ENCODE peak calls at places on chromosomes 2 and 18, in four cellular contexts. D is lower leg skin, E is fibroblast of mammary gland, K is foreskin fibroblast. R is an unnamed sample.

GRCh38 chr2:44480068-44480467 is 118.3 kb downstream of the CAMKMT start:
- DNase-seq in D (no peak), K (no peak), E (no peak), R (no peak)

GRCh38 chr2:239814917-239815637 is 210.1 kb downstream of the NDUFA10 start:
- DNase-seq in D (peak), K (no peak), E (peak), R (no peak)

GRCh38 chr2:191150121-191150450 is 708 bp downstream of the STAT4 start:
- DNase-seq in D (no peak), E (no peak), K (no peak), R (peak)

GRCh38 chr2:10831387-10831985 is 18.9 kb upstream of the PDIA6 start:
- DNase-seq in E (no peak), D (no peak), K (no peak), R (no peak)

GRCh38 chr18:48908916-48909315 is 41.8 kb downstream of the SMAD7 start:
- DNase-seq in D (no peak), E (no peak), K (no peak), R (no peak)

GRCh38 chr2:216551669-216552068 is 53.0 kb downstream of the RPL37A start:
- DNase-seq in D (no peak), K (no peak), E (no peak), R (no peak)

GRCh38 chr2:239299218-239299939 is 101.4 kb downstream of the HDAC4 start:
- DNase-seq in E (no peak), K (no peak), D (peak), R (no peak)

GRCh38 chr18:26646897-26647296 is 98.5 kb upstream of the KCTD1 start:
- DNase-seq in E (no peak), K (no peak), D (no peak), R (no peak)

GRCh38 chr2:238929242-238930081 is 81.6 kb downstream of the TWIST2 start:
- DNase-seq in D (peak), E (peak), K (no peak), R (no peak)

GRCh38 chr18:47847635-47848034 is 82.8 kb downstream of the SMAD2 start:
- DNase-seq in D (no peak), K (no peak), E (no peak), R (no peak)

GRCh38 chr2:46268986-46269385 is 28.2 kb upstream of the EPAS1 start:
- DNase-seq in D (no peak), E (peak), K (no peak), R (no peak)

GRCh38 chr18:23232331-23232730 is 97.0 kb downstream of the CABLES1 start:
- DNase-seq in K (no peak), D (no peak), E (no peak), R (no peak)

GRCh38 chr18:37019157-37019571 is 190.2 kb downstream of the KIAA1328 start:
- DNase-seq in E (peak), D (no peak), K (peak), R (no peak)

GRCh38 chr2:219309278-219309677 is at the start of gene PTPRN:
- DNase-seq in K (peak), D (no peak), E (peak), R (no peak)

GRCh38 chr18:12010187-12010802 is 29.0 kb downstream of the IMPA2 start:
- DNase-seq in E (no peak), D (no peak), K (no peak), R (no peak)

GRCh38 chr2:228181098-228182019 is at the start of gene SPHKAP:
- DNase-seq in K (no peak), E (no peak), D (no peak), R (no peak)

GRCh38 chr2:124369181-124369580 is 344.1 kb downstream of the CNTNAP5 start:
- DNase-seq in D (no peak), E (no peak), K (no peak), R (no peak)

GRCh38 chr2:1494257-1494656 is 81.0 kb downstream of the TPO start:
- DNase-seq in K (no peak), D (no peak), E (no peak), R (no peak)

GRCh38 chr2:189231719-189232323 is 52.3 kb upstream of the COL5A2 start:
- DNase-seq in D (no peak), E (no peak), K (no peak), R (no peak)

GRCh38 chr2:20641123-20641985 is 9.5 kb downstream of the HS1BP3 start:
- DNase-seq in E (peak), D (no peak), K (peak), R (no peak)

GRCh38 chr2:70144443-70145167 is 46.2 kb downstream of the C2orf42 start:
- DNase-seq in K (no peak), D (no peak), E (no peak), R (no peak)

GRCh38 chr2:222797308-222797707 is 63.5 kb upstream of the ACSL3 start:
- DNase-seq in D (no peak), E (peak), K (no peak), R (no peak)

GRCh38 chr2:2328847-2329246 is 2.2 kb downstream of the MYT1L start:
- DNase-seq in E (no peak), D (no peak), K (no peak), R (peak)

GRCh38 chr2:28338046-28338753 is 54.5 kb upstream of the FOSL2 start:
- DNase-seq in K (peak), D (peak), E (peak), R (no peak)
- TF ChIP-seq CTCF in K (no peak), D (no peak), E (no peak), R (no peak)

GRCh38 chr2:50556934-50557575 is 474.9 kb downstream of the NRXN1 start:
- DNase-seq in D (no peak), K (no peak), E (peak), R (no peak)
- TF ChIP-seq CTCF in D (no peak), K (no peak), E (no peak), R (no peak)

GRCh38 chr2:236561874-236562273 is 7.8 kb upstream of the ACKR3 start:
- DNase-seq in K (no peak), D (no peak), E (no peak), R (no peak)

GRCh38 chr2:236558999-236559978 is 10.3 kb upstream of the ACKR3 start:
- DNase-seq in E (no peak), D (no peak), K (no peak), R (no peak)

GRCh38 chr2:236563953-236564352 is 5.7 kb upstream of the ACKR3 start:
- DNase-seq in K (no peak), E (no peak), D (no peak), R (no peak)

GRCh38 chr2:236565225-236565624 is 4.4 kb upstream of the ACKR3 start:
- DNase-seq in E (no peak), K (no peak), D (no peak), R (no peak)

GRCh38 chr2:236562434-236562833 is 7.2 kb upstream of the ACKR3 start:
- DNase-seq in K (no peak), E (peak), D (no peak), R (no peak)
- TF ChIP-seq CTCF in K (peak), E (peak), D (no peak), R (no peak)

GRCh38 chr2:62297642-62298010 is 101.7 kb downstream of the B3GNT2 start:
- DNase-seq in E (peak), D (no peak), K (no peak), R (no peak)
- TF ChIP-seq CTCF in E (peak), D (no peak), K (no peak), R (peak)

GRCh38 chr2:42041377-42042127 is 6.3 kb upstream of the PKDCC start:
- DNase-seq in K (no peak), E (no peak), D (no peak), R (no peak)

GRCh38 chr2:42042956-42043355 is 4.9 kb upstream of the PKDCC start:
- DNase-seq in E (no peak), D (no peak), K (no peak), R (no peak)

GRCh38 chr2:42043789-42044394 is 3.9 kb upstream of the PKDCC start:
- DNase-seq in D (no peak), K (no peak), E (no peak), R (no peak)

GRCh38 chr2:42036940-42037339 is 10.9 kb upstream of the PKDCC start:
- DNase-seq in D (no peak), E (no peak), K (no peak), R (no peak)

DNA sequence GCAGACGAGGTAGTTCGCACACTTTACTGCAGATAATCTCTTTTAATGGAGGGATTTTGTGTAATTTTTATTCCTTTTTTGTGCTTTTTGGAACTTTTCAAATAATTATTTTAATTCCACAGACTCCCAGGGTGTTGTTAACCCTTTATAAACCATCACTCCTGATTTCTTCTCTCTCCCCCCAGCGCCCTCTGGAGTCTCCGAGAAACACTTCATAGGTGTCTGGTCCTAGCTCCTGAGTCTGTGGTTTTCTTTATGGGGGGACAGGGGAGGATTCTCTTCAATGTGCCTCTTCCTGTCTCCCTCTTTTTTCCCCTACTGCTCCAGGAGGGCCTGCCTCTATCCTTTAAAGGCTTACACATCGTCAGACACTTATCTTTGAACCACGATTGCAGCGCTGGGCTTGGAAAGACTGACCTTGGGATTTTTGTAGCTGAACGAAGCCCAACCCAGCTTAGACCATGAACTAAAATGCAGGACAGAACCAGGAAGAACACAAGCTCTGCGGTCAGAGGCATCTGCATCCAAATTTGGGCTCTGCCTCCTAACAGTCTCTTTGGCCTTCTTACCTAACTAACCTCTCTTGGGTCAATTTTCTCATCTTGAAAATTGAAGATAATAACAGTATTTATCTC is 7.1 kb upstream of the PKDCC start:
- DNase-seq in D (no peak), E (no peak), K (no peak), R (no peak)
- TF ChIP-seq CTCF in D (no peak), E (no peak), K (peak), R (no peak)

R was measured in GM13977.